ENCODE peak calls at places on chromosomes 6 and 20, in seven cellular contexts. S is IMR-90, K is neuronal stem cell, Y is H1, Z is mesenchymal stem cell, U is mesendoderm, Q is trophoblast cell. F is an unnamed sample. For H3K27me3, the result is how much of the 10 kb centered on the place peaks cover.

GRCh38 chr20:3046677-3047462 is 1.0 kb downstream of the MRPS26 start:
- DNase-seq in K (no peak), S (no peak), U (peak), Y (no peak), Z (no peak), Q (peak), F (peak)

GRCh38 chr6:10585232-10585887 is 64.2 kb downstream of the GCNT2 start:
- DNase-seq in S (no peak), Q (no peak), U (peak), K (peak), Z (peak), Y (peak), F (peak)

GRCh38 chr6:42156638-42157037 is 14.2 kb upstream of the C6orf132 start:
- DNase-seq in Z (no peak), K (no peak), Q (no peak), S (no peak), Y (no peak), U (no peak), F (no peak)

GRCh38 chr20:20452254-20452676 is 84.4 kb downstream of the INSM1 start:
- DNase-seq in Z (peak), Q (peak), K (peak), Y (peak), U (peak), S (peak), F (peak)

GRCh38 chr20:46992640-46993035 is 98.0 kb downstream of the EYA2 start:
- DNase-seq in Q (no peak), Z (no peak), K (no peak), U (peak), S (no peak), Y (no peak), F (peak)

GRCh38 chr6:145895802-145896201 is 68.4 kb downstream of the SHPRH start:
- DNase-seq in Y (no peak), Q (peak), K (no peak), Z (peak), U (no peak), S (peak), F (no peak)

GRCh38 chr6:45741437-45742166 is 274.1 kb downstream of the CLIC5 start:
- DNase-seq in Z (no peak), S (peak), U (no peak), K (no peak), Q (no peak), Y (no peak), F (no peak)

GRCh38 chr20:51029963-51030930 is 7.3 kb upstream of the KCNG1 start:
- DNase-seq in U (no peak), K (no peak), S (no peak), Q (no peak), Y (no peak), Z (peak), F (no peak)

GRCh38 chr6:90584636-90585255 is 2.1 kb downstream of the MAP3K7 start:
- DNase-seq in U (peak), Q (no peak), Z (no peak), S (peak), K (no peak), Y (no peak), F (no peak)

GRCh38 chr6:125899726-125900182 is 56.8 kb upstream of the HINT3 start:
- DNase-seq in Y (no peak), K (no peak), U (peak), Q (no peak), Z (no peak), S (no peak), F (peak)

GRCh38 chr20:56463428-56463827 is 5.0 kb upstream of the RTF2 start:
- DNase-seq in Q (no peak), S (no peak), Y (no peak), K (no peak), Z (no peak), U (no peak), F (no peak)

GRCh38 chr6:163994566-163994965 is 580.0 kb downstream of the QKI start:
- DNase-seq in U (no peak), S (no peak), Z (peak), K (no peak), Q (peak), Y (no peak), F (no peak)

GRCh38 chr6:105626290-105627158 is 223.6 kb upstream of the PREP start:
- DNase-seq in Z (no peak), K (no peak), Q (no peak), S (no peak), Y (no peak), U (no peak), F (no peak)

DNA sequence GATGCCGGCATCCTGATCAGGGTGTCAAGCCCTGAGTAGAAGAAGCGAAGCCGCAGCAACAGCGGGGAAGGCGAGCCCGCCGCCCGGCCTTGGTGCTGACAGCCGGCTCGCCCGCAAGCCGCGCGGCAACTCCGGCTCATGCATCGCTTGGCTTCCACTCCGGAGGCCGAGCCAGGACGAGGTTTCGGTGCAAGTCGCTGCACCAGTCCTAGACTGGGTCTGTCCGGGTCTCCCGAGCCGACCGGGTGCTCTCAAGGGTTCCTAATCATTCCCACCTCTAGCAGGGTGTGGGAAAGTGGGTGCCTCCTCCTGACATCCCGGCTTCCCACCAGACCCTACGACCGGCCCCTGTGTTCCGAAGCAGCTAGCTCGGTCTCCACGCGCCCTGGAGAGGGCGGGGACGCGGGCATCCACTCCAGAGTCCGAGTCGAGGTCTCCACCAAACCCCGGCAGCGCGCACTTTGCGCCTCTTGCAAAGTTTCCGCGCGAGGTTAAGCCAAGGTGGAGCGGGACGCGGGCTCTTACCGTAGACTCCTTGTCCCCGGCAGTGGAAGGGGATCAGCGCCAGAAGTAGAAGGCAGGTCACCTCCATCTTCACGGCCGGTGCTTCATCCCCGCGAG is 1.4 kb downstream of the MDGA1 start:
- DNase-seq in K (no peak), Q (peak), U (no peak), S (peak), Y (no peak), Z (peak), F (peak)
- H3K27me3 ChIP-seq in K (under half), Q (half or more), U (under half), S (under half), Y (half or more), Z (under half), F (half or more)

GRCh38 chr6:154179443-154179842 is 140.4 kb downstream of the OPRM1 start:
- DNase-seq in Y (no peak), K (no peak), Q (no peak), Z (no peak), U (no peak), S (no peak), F (no peak)
- H2AK5ac ChIP-seq in Y (no peak), K (no peak), Q (no peak), Z (no peak), U (no peak), S (no peak), F (no peak)

GRCh38 chr6:38193486-38194281 is 374.2 kb downstream of the ZFAND3 start:
- DNase-seq in Q (no peak), U (no peak), Z (no peak), K (no peak), S (no peak), Y (no peak), F (no peak)

GRCh38 chr6:38194282-38194572 is 374.7 kb downstream of the ZFAND3 start:
- DNase-seq in Y (no peak), Q (no peak), K (no peak), Z (no peak), U (no peak), S (no peak), F (no peak)

GRCh38 chr6:38192486-38192885 is 373.0 kb downstream of the ZFAND3 start:
- DNase-seq in S (no peak), Z (no peak), Q (no peak), K (no peak), Y (no peak), U (peak), F (no peak)

GRCh38 chr6:38192011-38192410 is 372.5 kb downstream of the ZFAND3 start:
- DNase-seq in Z (no peak), U (peak), Q (no peak), S (no peak), K (no peak), Y (no peak), F (no peak)

GRCh38 chr6:38193051-38193450 is 373.5 kb downstream of the ZFAND3 start:
- DNase-seq in Q (no peak), Y (no peak), S (no peak), U (peak), K (no peak), Z (no peak), F (peak)
- H3K4me2 ChIP-seq in Q (no peak), Y (no peak), S (no peak), U (no peak), K (no peak), Z (no peak), F (no peak)

GRCh38 chr20:63564036-63564810 is 9.8 kb downstream of the HELZ2 start:
- DNase-seq in S (no peak), Q (no peak), Z (no peak), K (no peak), Y (no peak), U (no peak), F (no peak)
- H3K27me3 ChIP-seq in S (under half), Q (under half), Z (under half), K (under half), Y (under half), U (under half), F (under half)

GRCh38 chr6:44079672-44080071 is 47.6 kb downstream of the MRPL14 start:
- DNase-seq in Z (no peak), Q (no peak), S (no peak), K (no peak), U (no peak), Y (no peak), F (no peak)

GRCh38 chr6:44078795-44079671 is 48.2 kb downstream of the MRPL14 start:
- DNase-seq in K (peak), Q (peak), Y (no peak), Z (peak), U (peak), S (peak), F (peak)

GRCh38 chr6:44076366-44077200 is 50.7 kb downstream of the MRPL14 start:
- DNase-seq in U (no peak), S (no peak), Z (peak), K (no peak), Q (peak), Y (no peak), F (no peak)

GRCh38 chr6:44077201-44077946 is 49.9 kb downstream of the MRPL14 start:
- DNase-seq in S (no peak), Z (no peak), Y (no peak), U (no peak), K (no peak), Q (no peak), F (no peak)

GRCh38 chr6:44078219-44078794 is 48.9 kb downstream of the MRPL14 start:
- DNase-seq in Y (no peak), Q (no peak), K (no peak), U (no peak), Z (no peak), S (no peak), F (no peak)
- H2AK5ac ChIP-seq in Y (no peak), Q (no peak), K (no peak), U (no peak), Z (no peak), S (no peak), F (no peak)

GRCh38 chr6:118485601-118486550 is 62.2 kb upstream of the PLN start:
- DNase-seq in S (peak), K (no peak), Y (no peak), Q (no peak), U (no peak), Z (peak), F (no peak)
- H3K4me2 ChIP-seq in S (no peak), K (no peak), Y (no peak), Q (no peak), U (no peak), Z (no peak), F (no peak)

F was measured in H9.